ENCODE peak calls at places on chromosomes 12 and 14, in four cellular contexts. Q is ovary, Z is GM12865, K is endothelial cell. V is an unnamed sample.

GRCh38 chr12:2250797-2251196 is 198.0 kb downstream of the CACNA1C start:
- DNase-seq in Q (no peak), Z (no peak), K (no peak), V (no peak)

GRCh38 chr12:5379737-5380496 is 52.0 kb upstream of the NTF3 start:
- DNase-seq in Z (no peak), K (no peak), Q (no peak), V (no peak)

GRCh38 chr14:88463318-88463717 is 77.9 kb downstream of the SPATA7 start:
- DNase-seq in K (no peak), Z (peak), Q (no peak), V (no peak)

GRCh38 chr12:51254592-51254991 is 15.6 kb downstream of the SMAGP start:
- DNase-seq in Q (no peak), Z (no peak), K (no peak), V (no peak)

GRCh38 chr12:57475271-57476161 is 4.2 kb downstream of the ARHGAP9 start:
- DNase-seq in Z (no peak), Q (no peak), K (peak), V (peak)

GRCh38 chr14:88286309-88286708 is 36.8 kb downstream of the KCNK10 start:
- DNase-seq in Q (no peak), Z (no peak), K (no peak), V (no peak)

GRCh38 chr12:26884765-26885576 is 52.0 kb upstream of the ITPR2 start:
- DNase-seq in Z (peak), Q (peak), K (peak), V (peak)

GRCh38 chr14:66596241-66596985 is 88.5 kb downstream of the GPHN start:
- DNase-seq in Z (no peak), K (no peak), Q (no peak), V (no peak)

GRCh38 chr14:64089920-64090319 is 204.3 kb downstream of the ESR2 start:
- DNase-seq in K (no peak), Q (no peak), Z (no peak), V (no peak)

GRCh38 chr12:75877588-75878381 is 153.8 kb downstream of the PHLDA1 start:
- DNase-seq in K (no peak), Z (no peak), Q (no peak), V (no peak)

GRCh38 chr12:46487567-46488131 is 115.1 kb upstream of the SLC38A2 start:
- DNase-seq in Q (no peak), Z (no peak), K (no peak), V (no peak)

GRCh38 chr12:127926004-127926403 is 341.0 kb upstream of the TMEM132C start:
- DNase-seq in Z (no peak), K (no peak), Q (no peak), V (peak)

GRCh38 chr14:48575772-48576171 is 900.4 kb upstream of the MDGA2 start:
- DNase-seq in Z (no peak), K (no peak), Q (no peak), V (no peak)

GRCh38 chr12:42484996-42485395 is 104.5 kb downstream of the PRICKLE1 start:
- DNase-seq in Z (no peak), Q (no peak), K (no peak), V (no peak)

GRCh38 chr14:52013984-52014600 is 24.7 kb downstream of the RTRAF start:
- DNase-seq in Q (no peak), Z (no peak), K (peak), V (no peak)

GRCh38 chr12:80690513-80690912 is 16.9 kb upstream of the MYF6 start:
- DNase-seq in K (no peak), Z (no peak), Q (no peak), V (no peak)

GRCh38 chr14:54622189-54622958 is 55.4 kb downstream of the SAMD4A start:
- DNase-seq in K (no peak), Q (no peak), Z (peak), V (no peak)

GRCh38 chr12:27608890-27609289 is 84.9 kb downstream of the PPFIBP1 start:
- DNase-seq in K (no peak), Q (no peak), Z (no peak), V (no peak)

GRCh38 chr12:104498211-104498801 is 41.6 kb downstream of the CHST11 start:
- DNase-seq in Z (peak), K (no peak), Q (no peak), V (no peak)

GRCh38 chr14:71539660-71540285 is 392.5 kb upstream of the RGS6 start:
- DNase-seq in K (no peak), Z (no peak), Q (no peak), V (no peak)